ENCODE peak calls at places on chromosomes 6 and 20, in ten cellular contexts. One of them, this sample, is unnamed.

GRCh38 chr6:45741437-45742166 is 274.1 kb downstream of the CLIC5 start:
- DNase-seq in astrocyte of the spinal cord: peak
- DNase-seq in CD8-positive, alpha-beta T cell: no peak
- DNase-seq in upper lobe of left lung: no peak
- DNase-seq in CD4-positive, alpha-beta memory T cell: no peak
- DNase-seq in mesendoderm: no peak
- DNase-seq in HCT116: no peak
- DNase-seq in neural progenitor cell: no peak
- DNase-seq in GM23338: no peak
- DNase-seq in OCI-LY7: peak
- DNase-seq in this sample: peak

GRCh38 chr6:112571886-112572285 is 224.8 kb downstream of the RFPL4B start:
- DNase-seq in astrocyte of the spinal cord: peak
- DNase-seq in CD8-positive, alpha-beta T cell: no peak
- DNase-seq in upper lobe of left lung: no peak
- DNase-seq in CD4-positive, alpha-beta memory T cell: no peak
- DNase-seq in mesendoderm: no peak
- DNase-seq in HCT116: no peak
- DNase-seq in neural progenitor cell: no peak
- DNase-seq in GM23338: no peak
- DNase-seq in OCI-LY7: no peak
- DNase-seq in this sample: peak

GRCh38 chr6:43709654-43710303 is 22.2 kb upstream of the MRPS18A start:
- DNase-seq in astrocyte of the spinal cord: no peak
- DNase-seq in CD8-positive, alpha-beta T cell: no peak
- DNase-seq in upper lobe of left lung: peak
- DNase-seq in CD4-positive, alpha-beta memory T cell: no peak
- DNase-seq in mesendoderm: no peak
- DNase-seq in HCT116: no peak
- DNase-seq in neural progenitor cell: no peak
- DNase-seq in GM23338: no peak
- DNase-seq in OCI-LY7: no peak
- DNase-seq in this sample: no peak

GRCh38 chr6:54846243-54846856 is at the start of gene FAM83B:
- DNase-seq in astrocyte of the spinal cord: no peak
- DNase-seq in CD8-positive, alpha-beta T cell: no peak
- DNase-seq in upper lobe of left lung: peak
- DNase-seq in CD4-positive, alpha-beta memory T cell: no peak
- DNase-seq in mesendoderm: peak
- DNase-seq in HCT116: peak
- DNase-seq in neural progenitor cell: peak
- DNase-seq in GM23338: peak
- DNase-seq in OCI-LY7: no peak
- DNase-seq in this sample: peak

GRCh38 chr20:9789136-9789535 is 49.7 kb downstream of the PAK5 start:
- DNase-seq in astrocyte of the spinal cord: no peak
- DNase-seq in CD8-positive, alpha-beta T cell: no peak
- DNase-seq in upper lobe of left lung: no peak
- DNase-seq in CD4-positive, alpha-beta memory T cell: no peak
- DNase-seq in mesendoderm: no peak
- DNase-seq in HCT116: no peak
- DNase-seq in neural progenitor cell: no peak
- DNase-seq in GM23338: no peak
- DNase-seq in OCI-LY7: no peak
- DNase-seq in this sample: no peak

GRCh38 chr6:33217681-33218080 is 9.4 kb downstream of the RING1 start:
- DNase-seq in astrocyte of the spinal cord: no peak
- DNase-seq in CD8-positive, alpha-beta T cell: no peak
- DNase-seq in upper lobe of left lung: no peak
- DNase-seq in CD4-positive, alpha-beta memory T cell: no peak
- DNase-seq in mesendoderm: no peak
- DNase-seq in HCT116: no peak
- DNase-seq in neural progenitor cell: no peak
- DNase-seq in GM23338: peak
- DNase-seq in OCI-LY7: no peak
- DNase-seq in this sample: no peak

GRCh38 chr6:85568411-85568810 is 25.2 kb downstream of the SNX14 start:
- DNase-seq in astrocyte of the spinal cord: no peak
- DNase-seq in CD8-positive, alpha-beta T cell: no peak
- DNase-seq in upper lobe of left lung: no peak
- DNase-seq in CD4-positive, alpha-beta memory T cell: no peak
- DNase-seq in mesendoderm: no peak
- DNase-seq in HCT116: no peak
- DNase-seq in neural progenitor cell: no peak
- DNase-seq in GM23338: no peak
- DNase-seq in OCI-LY7: no peak
- DNase-seq in this sample: no peak

GRCh38 chr6:140051521-140052455 is 677.3 kb upstream of the CITED2 start:
- DNase-seq in astrocyte of the spinal cord: peak
- DNase-seq in CD8-positive, alpha-beta T cell: no peak
- DNase-seq in upper lobe of left lung: no peak
- DNase-seq in CD4-positive, alpha-beta memory T cell: no peak
- DNase-seq in mesendoderm: no peak
- DNase-seq in HCT116: no peak
- DNase-seq in neural progenitor cell: no peak
- DNase-seq in GM23338: no peak
- DNase-seq in OCI-LY7: no peak
- DNase-seq in this sample: peak

GRCh38 chr6:51559059-51559458 is 528.4 kb downstream of the PKHD1 start:
- DNase-seq in astrocyte of the spinal cord: no peak
- DNase-seq in CD8-positive, alpha-beta T cell: no peak
- DNase-seq in upper lobe of left lung: peak
- DNase-seq in CD4-positive, alpha-beta memory T cell: no peak
- DNase-seq in mesendoderm: peak
- DNase-seq in HCT116: no peak
- DNase-seq in neural progenitor cell: no peak
- DNase-seq in GM23338: peak
- DNase-seq in OCI-LY7: no peak
- DNase-seq in this sample: no peak

DNA sequence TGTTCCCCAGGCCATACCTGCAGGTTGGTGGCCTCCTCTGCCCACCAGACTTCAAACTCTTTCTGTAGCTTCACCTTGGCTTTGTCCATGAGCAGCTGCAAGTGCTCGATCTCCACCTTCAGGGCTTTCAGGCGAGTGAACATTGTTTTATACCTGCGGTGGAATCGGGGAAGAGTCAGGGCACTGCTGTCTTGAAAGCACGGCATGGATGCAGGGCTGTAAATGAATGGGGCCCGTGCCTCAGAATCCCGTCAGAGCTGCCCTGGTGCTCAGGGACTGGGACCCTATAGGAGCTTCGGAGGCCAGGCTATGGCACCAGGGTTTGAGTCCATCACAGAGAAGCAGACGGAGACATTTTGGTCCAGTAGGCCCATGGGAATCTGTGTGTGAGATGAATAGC is 37.9 kb upstream of the KCNK16 start:
- DNase-seq in astrocyte of the spinal cord: no peak
- DNase-seq in CD8-positive, alpha-beta T cell: no peak
- DNase-seq in upper lobe of left lung: no peak
- DNase-seq in CD4-positive, alpha-beta memory T cell: no peak
- DNase-seq in mesendoderm: no peak
- DNase-seq in HCT116: no peak
- DNase-seq in neural progenitor cell: no peak
- DNase-seq in GM23338: no peak
- DNase-seq in OCI-LY7: no peak
- DNase-seq in this sample: no peak
- H3K4me3 ChIP-seq in astrocyte of the spinal cord: no peak
- H3K4me3 ChIP-seq in CD8-positive, alpha-beta T cell: no peak
- H3K4me3 ChIP-seq in upper lobe of left lung: no peak
- H3K4me3 ChIP-seq in CD4-positive, alpha-beta memory T cell: no peak
- H3K4me3 ChIP-seq in mesendoderm: no peak
- H3K4me3 ChIP-seq in HCT116: no peak
- H3K4me3 ChIP-seq in neural progenitor cell: no peak
- H3K4me3 ChIP-seq in GM23338: no peak
- H3K4me3 ChIP-seq in OCI-LY7: no peak
- H3K4me3 ChIP-seq in this sample: no peak

GRCh38 chr20:1415667-1416468 is 23.0 kb upstream of the FKBP1A start:
- DNase-seq in astrocyte of the spinal cord: peak
- DNase-seq in CD8-positive, alpha-beta T cell: no peak
- DNase-seq in upper lobe of left lung: peak
- DNase-seq in CD4-positive, alpha-beta memory T cell: no peak
- DNase-seq in mesendoderm: peak
- DNase-seq in HCT116: peak
- DNase-seq in neural progenitor cell: no peak
- DNase-seq in GM23338: no peak
- DNase-seq in OCI-LY7: no peak
- DNase-seq in this sample: peak
- H3K4me3 ChIP-seq in astrocyte of the spinal cord: no peak
- H3K4me3 ChIP-seq in CD8-positive, alpha-beta T cell: no peak
- H3K4me3 ChIP-seq in upper lobe of left lung: no peak
- H3K4me3 ChIP-seq in CD4-positive, alpha-beta memory T cell: no peak
- H3K4me3 ChIP-seq in mesendoderm: no peak
- H3K4me3 ChIP-seq in HCT116: no peak
- H3K4me3 ChIP-seq in neural progenitor cell: no peak
- H3K4me3 ChIP-seq in GM23338: no peak
- H3K4me3 ChIP-seq in OCI-LY7: no peak
- H3K4me3 ChIP-seq in this sample: no peak

GRCh38 chr20:21511850-21512633 is 1.8 kb downstream of the NKX2-2 start:
- DNase-seq in astrocyte of the spinal cord: no peak
- DNase-seq in CD8-positive, alpha-beta T cell: no peak
- DNase-seq in upper lobe of left lung: no peak
- DNase-seq in CD4-positive, alpha-beta memory T cell: no peak
- DNase-seq in mesendoderm: peak
- DNase-seq in HCT116: no peak
- DNase-seq in neural progenitor cell: peak
- DNase-seq in GM23338: peak
- DNase-seq in OCI-LY7: no peak
- DNase-seq in this sample: no peak
- H3K4me3 ChIP-seq in astrocyte of the spinal cord: peak
- H3K4me3 ChIP-seq in CD8-positive, alpha-beta T cell: peak
- H3K4me3 ChIP-seq in upper lobe of left lung: no peak
- H3K4me3 ChIP-seq in CD4-positive, alpha-beta memory T cell: no peak
- H3K4me3 ChIP-seq in mesendoderm: no peak
- H3K4me3 ChIP-seq in HCT116: no peak
- H3K4me3 ChIP-seq in neural progenitor cell: no peak
- H3K4me3 ChIP-seq in GM23338: peak
- H3K4me3 ChIP-seq in OCI-LY7: no peak
- H3K4me3 ChIP-seq in this sample: peak

GRCh38 chr20:25196701-25197120 is 1.2 kb downstream of the ENTPD6 start:
- DNase-seq in astrocyte of the spinal cord: peak
- DNase-seq in CD8-positive, alpha-beta T cell: no peak
- DNase-seq in upper lobe of left lung: no peak
- DNase-seq in CD4-positive, alpha-beta memory T cell: no peak
- DNase-seq in mesendoderm: peak
- DNase-seq in HCT116: no peak
- DNase-seq in neural progenitor cell: peak
- DNase-seq in GM23338: peak
- DNase-seq in OCI-LY7: no peak
- DNase-seq in this sample: no peak
- H3K4me3 ChIP-seq in astrocyte of the spinal cord: peak
- H3K4me3 ChIP-seq in CD8-positive, alpha-beta T cell: peak
- H3K4me3 ChIP-seq in upper lobe of left lung: peak
- H3K4me3 ChIP-seq in CD4-positive, alpha-beta memory T cell: peak
- H3K4me3 ChIP-seq in mesendoderm: no peak
- H3K4me3 ChIP-seq in HCT116: peak
- H3K4me3 ChIP-seq in neural progenitor cell: peak
- H3K4me3 ChIP-seq in GM23338: peak
- H3K4me3 ChIP-seq in OCI-LY7: no peak
- H3K4me3 ChIP-seq in this sample: peak

GRCh38 chr6:1612902-1613301 is 3.2 kb downstream of the FOXC1 start:
- DNase-seq in astrocyte of the spinal cord: no peak
- DNase-seq in CD8-positive, alpha-beta T cell: no peak
- DNase-seq in upper lobe of left lung: no peak
- DNase-seq in CD4-positive, alpha-beta memory T cell: no peak
- DNase-seq in mesendoderm: no peak
- DNase-seq in HCT116: no peak
- DNase-seq in neural progenitor cell: no peak
- DNase-seq in GM23338: no peak
- DNase-seq in OCI-LY7: no peak
- DNase-seq in this sample: peak
- H3K4me3 ChIP-seq in astrocyte of the spinal cord: peak
- H3K4me3 ChIP-seq in CD8-positive, alpha-beta T cell: no peak
- H3K4me3 ChIP-seq in upper lobe of left lung: peak
- H3K4me3 ChIP-seq in CD4-positive, alpha-beta memory T cell: no peak
- H3K4me3 ChIP-seq in mesendoderm: no peak
- H3K4me3 ChIP-seq in HCT116: peak
- H3K4me3 ChIP-seq in neural progenitor cell: no peak
- H3K4me3 ChIP-seq in GM23338: no peak
- H3K4me3 ChIP-seq in OCI-LY7: no peak
- H3K4me3 ChIP-seq in this sample: peak